ENCODE peak calls at places on chromosome 15, in nine cellular contexts. I is right cardiac atrium, U is left ventricle myocardium inferior, M is colonic mucosa, J is uterus, T is iPS DF 6.9, W is lower lobe of right lung, Q is aorta, Y is ovary. Z is an unnamed sample.

GRCh38 chr15:100515758-100516157 is 13.0 kb downstream of the CERS3 start:
- DNase-seq in W (no peak), Q (no peak), M (no peak), J (peak), T (no peak), Y (no peak), U (no peak), I (no peak), Z (no peak)

GRCh38 chr15:90449206-90449735 is 61.2 kb downstream of the IQGAP1 start:
- DNase-seq in J (no peak), Q (no peak), M (no peak), U (no peak), T (no peak), I (no peak), Y (no peak), W (no peak), Z (no peak)

GRCh38 chr15:46080018-46080417 is 445.2 kb downstream of the SQOR start:
- DNase-seq in Q (no peak), T (no peak), J (no peak), U (no peak), I (peak), M (no peak), Y (no peak), W (no peak), Z (no peak)

GRCh38 chr15:48682949-48683651 is 37.6 kb upstream of the FBN1 start:
- DNase-seq in W (peak), J (no peak), Y (peak), T (no peak), Q (no peak), M (peak), I (peak), U (peak), Z (peak)

GRCh38 chr15:75542386-75542797 is 36.7 kb downstream of the PTPN9 start:
- DNase-seq in Y (no peak), J (no peak), U (no peak), T (no peak), W (no peak), Q (no peak), I (no peak), M (no peak), Z (no peak)

GRCh38 chr15:33211409-33211808 is 16.9 kb upstream of the FMN1 start:
- DNase-seq in T (no peak), W (no peak), M (peak), J (no peak), Q (no peak), I (no peak), U (no peak), Y (no peak), Z (peak)

GRCh38 chr15:73927003-73927475 is 777 bp downstream of the LOXL1 start:
- DNase-seq in M (peak), U (peak), T (no peak), W (peak), J (peak), I (peak), Y (peak), Q (peak), Z (peak)

GRCh38 chr15:75068748-75069147 is 45.4 kb downstream of the PPCDC start:
- DNase-seq in Y (peak), T (no peak), J (no peak), I (no peak), M (no peak), Q (no peak), U (no peak), W (no peak), Z (no peak)

GRCh38 chr15:38085104-38085503 is 150.7 kb downstream of the TMCO5A start:
- DNase-seq in T (no peak), Y (no peak), J (no peak), U (no peak), I (no peak), M (no peak), W (no peak), Q (no peak), Z (no peak)

GRCh38 chr15:37134244-37134643 is 33.9 kb upstream of the MEIS2 start:
- DNase-seq in J (no peak), Q (no peak), Y (no peak), W (no peak), M (no peak), I (no peak), T (no peak), U (no peak), Z (no peak)

GRCh38 chr15:27574541-27575054 is 524.5 kb downstream of the OCA2 start:
- DNase-seq in T (no peak), U (no peak), M (no peak), Q (no peak), I (no peak), Y (no peak), W (no peak), J (no peak), Z (no peak)

GRCh38 chr15:101772921-101773320 is 30.4 kb upstream of the OR4F6 start:
- DNase-seq in M (no peak), W (no peak), J (no peak), U (no peak), I (no peak), T (no peak), Q (no peak), Y (no peak), Z (no peak)

GRCh38 chr15:68749365-68750141 is 71.1 kb downstream of the ANP32A start:
- DNase-seq in Q (no peak), T (no peak), J (no peak), U (no peak), W (no peak), Y (no peak), I (no peak), M (no peak), Z (no peak)

GRCh38 chr15:48647963-48648362 is 2.5 kb upstream of the FBN1 start:
- DNase-seq in I (no peak), M (no peak), J (no peak), W (no peak), U (no peak), T (no peak), Q (no peak), Y (peak), Z (no peak)

GRCh38 chr15:85002517-85002916 is 20.9 kb downstream of the PDE8A start:
- DNase-seq in U (no peak), J (no peak), I (no peak), M (no peak), Y (no peak), Q (no peak), T (no peak), W (no peak), Z (no peak)

GRCh38 chr15:89307046-89307587 is 27.5 kb downstream of the POLG start:
- DNase-seq in Q (no peak), Y (no peak), W (no peak), I (no peak), M (no peak), U (no peak), J (no peak), T (no peak), Z (no peak)

GRCh38 chr15:82799183-82799841 is 6.6 kb downstream of the FSD2 start:
- DNase-seq in T (no peak), Q (no peak), W (no peak), Y (no peak), I (no peak), J (no peak), U (no peak), M (no peak), Z (no peak)

GRCh38 chr15:82183121-82184031 is 79.2 kb downstream of the EFL1 start:
- DNase-seq in U (no peak), Q (no peak), I (no peak), M (no peak), Y (no peak), T (no peak), W (no peak), J (no peak), Z (no peak)

GRCh38 chr15:78394981-78395619 is 42.9 kb upstream of the IREB2 start:
- DNase-seq in M (no peak), Y (no peak), W (no peak), U (no peak), Q (peak), T (no peak), J (no peak), I (no peak), Z (no peak)

GRCh38 chr15:43903864-43904290 is 77.1 kb downstream of the WDR76 start:
- DNase-seq in Q (no peak), U (no peak), Y (peak), M (peak), I (no peak), J (peak), T (peak), W (no peak), Z (no peak)

GRCh38 chr15:72604794-72605193 is 49.7 kb upstream of the GOLGA6B start:
- DNase-seq in T (peak), I (no peak), J (no peak), M (no peak), Y (no peak), U (no peak), W (no peak), Q (no peak), Z (no peak)

GRCh38 chr15:47908950-47909670 is 191.8 kb downstream of the SEMA6D start:
- DNase-seq in I (no peak), U (no peak), M (no peak), T (no peak), Y (no peak), Q (no peak), W (no peak), J (no peak), Z (no peak)

GRCh38 chr15:82810061-82810862 is 834 bp downstream of the WHAMM start:
- DNase-seq in T (no peak), Q (peak), Y (no peak), W (peak), M (peak), I (peak), J (peak), U (peak), Z (peak)

GRCh38 chr15:48722764-48723661 is 77.5 kb upstream of the FBN1 start:
- DNase-seq in U (no peak), Y (no peak), M (no peak), W (no peak), Q (no peak), T (no peak), I (no peak), J (no peak), Z (no peak)

GRCh38 chr15:49044002-49044401 is 2.2 kb downstream of the SECISBP2L start:
- DNase-seq in Q (no peak), W (no peak), T (no peak), Y (no peak), J (no peak), I (no peak), U (no peak), M (no peak), Z (no peak)

GRCh38 chr15:101652783-101653430 is 726 bp upstream of the TM2D3 start:
- DNase-seq in U (no peak), Y (no peak), J (peak), W (no peak), M (no peak), Q (peak), I (peak), T (no peak), Z (peak)

GRCh38 chr15:101453123-101454120 is 36.1 kb downstream of the PCSK6 start:
- DNase-seq in I (no peak), J (no peak), U (no peak), Y (no peak), M (no peak), T (no peak), Q (no peak), W (no peak), Z (no peak)

GRCh38 chr15:68407886-68408500 is 24.0 kb downstream of the ITGA11 start:
- DNase-seq in I (no peak), U (no peak), T (no peak), Y (peak), W (no peak), M (no peak), Q (no peak), J (no peak), Z (peak)

GRCh38 chr15:94272251-94272898 is 41.0 kb downstream of the MCTP2 start:
- DNase-seq in M (no peak), J (no peak), T (no peak), Y (no peak), W (no peak), U (no peak), I (no peak), Q (no peak), Z (no peak)

GRCh38 chr15:80791004-80791403 is 11.8 kb downstream of the CEMIP start:
- DNase-seq in T (no peak), I (no peak), Y (no peak), U (no peak), W (no peak), M (no peak), Q (no peak), J (no peak), Z (no peak)

GRCh38 chr15:77052556-77052955 is 18.4 kb downstream of the TSPAN3 start:
- DNase-seq in Y (no peak), T (no peak), Q (no peak), J (no peak), W (no peak), U (no peak), M (no peak), I (no peak), Z (no peak)

GRCh38 chr15:72113347-72114031 is 4.5 kb downstream of the MYO9A start:
- DNase-seq in T (no peak), M (no peak), U (no peak), W (no peak), J (no peak), Y (no peak), I (no peak), Q (no peak), Z (no peak)

GRCh38 chr15:94855409-94856266 is 624.3 kb downstream of the MCTP2 start:
- DNase-seq in Y (no peak), I (peak), U (no peak), W (no peak), Q (peak), M (no peak), T (no peak), J (no peak), Z (no peak)

GRCh38 chr15:76065267-76065666 is 5.5 kb downstream of the TMEM266 start:
- DNase-seq in I (no peak), J (no peak), U (no peak), Q (no peak), Y (no peak), M (no peak), W (no peak), T (no peak), Z (no peak)

GRCh38 chr15:101539930-101540329 is 50.4 kb upstream of the PCSK6 start:
- DNase-seq in Y (no peak), M (no peak), I (no peak), J (no peak), U (no peak), Q (no peak), W (no peak), T (no peak), Z (peak)

GRCh38 chr15:42499888-42500609 is 4.6 kb downstream of the SNAP23 start:
- DNase-seq in Q (no peak), T (no peak), W (no peak), M (no peak), J (no peak), Y (no peak), U (no peak), I (no peak), Z (no peak)

DNA sequence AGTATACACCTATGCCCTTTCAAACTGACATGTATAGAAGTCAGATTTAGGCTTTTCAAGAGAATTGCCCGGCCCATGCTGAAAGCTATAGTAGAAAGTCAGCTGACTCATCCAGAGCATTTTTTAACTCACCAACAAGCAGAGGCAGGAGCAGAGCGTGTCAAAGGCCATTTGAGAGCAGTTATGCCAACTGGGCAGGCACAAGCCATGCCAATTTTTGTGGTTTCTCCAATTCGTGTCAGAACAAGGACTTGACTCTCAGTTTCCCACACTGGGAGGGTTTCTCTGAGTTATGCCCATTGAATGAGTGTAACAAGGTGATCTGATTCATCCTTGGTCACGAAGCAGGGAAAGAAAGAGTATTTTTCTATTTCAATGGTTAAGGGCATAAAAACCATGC is 403.3 kb upstream of the THBS1 start:
- DNase-seq in U (no peak), W (no peak), Q (no peak), M (no peak), I (no peak), J (no peak), T (no peak), Y (no peak), Z (no peak)
- H3K27ac ChIP-seq in U (no peak), W (no peak), Q (no peak), M (no peak), I (no peak), J (no peak), T (no peak), Y (no peak), Z (no peak)

DNA sequence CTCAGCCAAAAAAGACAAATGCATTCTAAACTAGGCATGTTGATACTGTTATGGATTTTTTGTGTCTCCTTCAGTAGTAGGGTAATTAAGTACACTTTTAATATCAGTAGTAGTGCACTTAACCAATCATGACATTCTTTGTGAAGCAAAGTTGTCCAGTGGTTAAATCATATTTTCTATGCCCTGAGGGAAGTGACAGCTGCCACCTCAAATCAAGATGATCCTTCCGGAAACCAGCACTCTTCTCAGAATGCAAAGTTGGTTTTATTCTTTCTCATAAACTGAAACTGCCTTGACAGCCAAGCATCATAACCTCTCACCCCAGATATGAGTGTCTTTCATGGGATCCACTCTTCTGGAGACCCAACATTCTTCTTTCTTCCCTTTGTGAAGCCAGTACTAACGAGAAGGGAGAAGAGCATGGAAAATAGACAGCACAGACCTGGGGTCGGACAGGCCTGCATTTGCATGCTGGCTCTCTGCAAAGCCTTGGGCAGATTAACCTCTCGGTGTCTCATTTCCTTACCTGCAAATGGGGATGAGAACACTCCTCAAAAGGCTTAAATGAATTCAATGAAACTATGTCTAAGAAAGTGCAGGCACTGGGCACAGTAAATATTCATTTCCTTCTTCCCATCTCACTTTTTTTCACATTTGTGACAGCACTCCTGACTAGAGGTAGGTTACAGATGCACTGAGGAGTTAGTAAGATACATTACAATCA is 13.2 kb downstream of the AAGAB start:
- DNase-seq in T (no peak), Q (no peak), Y (no peak), M (no peak), J (no peak), U (no peak), I (no peak), W (no peak), Z (no peak)
- H3K4me3 ChIP-seq in T (no peak), Q (no peak), Y (no peak), M (no peak), J (no peak), U (no peak), I (no peak), W (no peak), Z (no peak)

GRCh38 chr15:88020806-88021205 is 235.7 kb downstream of the NTRK3 start:
- DNase-seq in M (no peak), U (no peak), Y (no peak), W (no peak), T (no peak), Q (no peak), I (no peak), J (no peak), Z (no peak)
- H3K27ac ChIP-seq in M (no peak), U (no peak), Y (no peak), W (no peak), T (no peak), Q (no peak), I (no peak), J (no peak), Z (no peak)

GRCh38 chr15:96330064-96330449 is 443 bp upstream of the NR2F2 start:
- DNase-seq in U (no peak), Q (peak), I (no peak), W (peak), M (peak), T (no peak), J (no peak), Y (no peak), Z (peak)

GRCh38 chr15:96332854-96333193 is 2.3 kb downstream of the NR2F2 start:
- DNase-seq in W (no peak), I (no peak), U (no peak), M (no peak), J (no peak), Q (no peak), T (no peak), Y (no peak), Z (no peak)

GRCh38 chr15:96331942-96332853 is 1.7 kb downstream of the NR2F2 start:
- DNase-seq in J (peak), Y (peak), T (no peak), U (no peak), Q (peak), W (peak), M (peak), I (peak), Z (peak)

GRCh38 chr15:96330450-96331140 is at the start of gene NR2F2:
- DNase-seq in Q (peak), U (peak), I (peak), T (no peak), W (peak), J (peak), Y (peak), M (peak), Z (peak)

GRCh38 chr15:96331141-96331941 is 841 bp downstream of the NR2F2 start:
- DNase-seq in W (peak), Y (peak), U (no peak), Q (peak), M (peak), I (peak), T (no peak), J (peak), Z (peak)
- H3K4me3 ChIP-seq in W (peak), Y (peak), U (peak), Q (peak), M (peak), I (peak), T (peak), J (peak), Z (peak)

GRCh38 chr15:70096975-70097336 is 761 bp downstream of the TLE3 start:
- DNase-seq in J (no peak), W (no peak), Q (no peak), U (no peak), M (no peak), Y (peak), I (no peak), T (no peak), Z (no peak)
- H3K27ac ChIP-seq in J (peak), W (peak), Q (peak), U (peak), M (peak), Y (peak), I (peak), T (no peak), Z (peak)

GRCh38 chr15:41485226-41485625 is 8.4 kb upstream of the ITPKA start:
- DNase-seq in T (no peak), U (no peak), I (no peak), J (no peak), Y (no peak), W (no peak), M (no peak), Q (no peak), Z (no peak)

GRCh38 chr15:41483115-41483514 is 10.6 kb upstream of the ITPKA start:
- DNase-seq in I (no peak), J (no peak), Y (no peak), W (no peak), U (no peak), M (no peak), Q (no peak), T (no peak), Z (no peak)

GRCh38 chr15:41482478-41482877 is 11.2 kb upstream of the ITPKA start:
- DNase-seq in T (no peak), W (no peak), J (no peak), Y (no peak), Q (no peak), I (no peak), U (no peak), M (no peak), Z (no peak)

GRCh38 chr15:41482070-41482469 is 11.6 kb upstream of the ITPKA start:
- DNase-seq in J (no peak), Q (no peak), W (no peak), T (no peak), U (no peak), M (no peak), I (no peak), Y (no peak), Z (no peak)

DNA sequence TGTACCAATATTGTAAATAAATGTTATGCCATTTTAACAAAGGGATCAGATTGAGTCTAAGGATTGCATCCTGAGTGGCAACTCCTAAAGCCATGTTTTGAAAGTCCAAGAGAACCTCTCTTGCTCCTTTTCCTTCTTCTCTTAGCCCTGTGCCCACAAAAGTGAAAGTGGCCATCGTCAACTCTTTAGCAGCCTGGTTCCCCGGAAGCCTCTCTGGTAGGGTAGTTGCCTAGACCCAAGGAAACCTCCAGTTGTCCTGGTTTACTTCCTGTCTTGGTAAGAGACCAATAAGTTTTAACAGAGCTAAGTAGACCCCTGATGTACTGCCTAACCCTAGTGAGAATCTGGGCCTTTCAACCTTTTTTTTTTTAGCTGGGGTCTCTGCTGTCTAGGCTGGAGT is 10.2 kb upstream of the ITPKA start:
- DNase-seq in U (no peak), M (no peak), Y (no peak), Q (no peak), W (no peak), J (no peak), T (no peak), I (no peak), Z (no peak)
- H3K4me3 ChIP-seq in U (no peak), M (no peak), Y (no peak), Q (no peak), W (no peak), J (no peak), T (no peak), I (no peak), Z (no peak)

Z was measured in sigmoid colon.